ENCODE peak calls at places on chromosomes 11 and 22, in six cellular contexts. One of them, this sample, is unnamed.

GRCh38 chr22:44102121-44102520 is 78.0 kb downstream of the PARVB start:
- DNase-seq in MM.1S: no peak
- DNase-seq in brain microvascular endothelial cell: no peak
- DNase-seq in tibial artery: no peak
- DNase-seq in H1: no peak
- DNase-seq in fibroblast of lung: no peak
- DNase-seq in this sample: no peak

GRCh38 chr11:128905345-128906184 is 14.4 kb downstream of the KCNJ5 start:
- DNase-seq in fibroblast of lung: peak; percentile 56
- DNase-seq in H1: no peak
- DNase-seq in brain microvascular endothelial cell: no peak
- DNase-seq in MM.1S: peak; percentile 49
- DNase-seq in tibial artery: peak; percentile 57
- DNase-seq in this sample: no peak

GRCh38 chr11:73376168-73376802 is at the start of gene RELT:
- DNase-seq in fibroblast of lung: peak; percentile 87
- DNase-seq in MM.1S: peak; percentile 92
- DNase-seq in H1: peak; percentile 71
- DNase-seq in tibial artery: peak; percentile 92
- DNase-seq in brain microvascular endothelial cell: peak; percentile 76
- DNase-seq in this sample: peak; percentile 20

GRCh38 chr11:95152878-95153856 is 63.5 kb downstream of the ENDOD1 start:
- DNase-seq in MM.1S: peak; percentile 27
- DNase-seq in H1: no peak
- DNase-seq in tibial artery: no peak
- DNase-seq in brain microvascular endothelial cell: no peak
- DNase-seq in fibroblast of lung: no peak
- DNase-seq in this sample: no peak

GRCh38 chr11:1307998-1308744 is 1.3 kb downstream of the TOLLIP start:
- DNase-seq in tibial artery: no peak
- DNase-seq in fibroblast of lung: peak; percentile 15
- DNase-seq in MM.1S: no peak
- DNase-seq in H1: no peak
- DNase-seq in brain microvascular endothelial cell: no peak
- DNase-seq in this sample: no peak

GRCh38 chr11:22065472-22065871 is 127.4 kb upstream of the ANO5 start:
- DNase-seq in brain microvascular endothelial cell: no peak
- DNase-seq in tibial artery: no peak
- DNase-seq in fibroblast of lung: no peak
- DNase-seq in H1: no peak
- DNase-seq in MM.1S: no peak
- DNase-seq in this sample: no peak

GRCh38 chr11:113705871-113706654 is at the start of gene TMPRSS5:
- DNase-seq in fibroblast of lung: no peak
- DNase-seq in H1: no peak
- DNase-seq in MM.1S: no peak
- DNase-seq in tibial artery: no peak
- DNase-seq in brain microvascular endothelial cell: no peak
- DNase-seq in this sample: no peak

GRCh38 chr11:1052133-1053011 is 15.9 kb upstream of the MUC6 start:
- DNase-seq in H1: no peak
- DNase-seq in fibroblast of lung: no peak
- DNase-seq in MM.1S: no peak
- DNase-seq in brain microvascular endothelial cell: no peak
- DNase-seq in tibial artery: peak; percentile 61
- DNase-seq in this sample: no peak

GRCh38 chr11:118834428-118835028 is 43.6 kb upstream of the DDX6 start:
- DNase-seq in tibial artery: no peak
- DNase-seq in MM.1S: peak; percentile 48
- DNase-seq in fibroblast of lung: no peak
- DNase-seq in H1: no peak
- DNase-seq in brain microvascular endothelial cell: no peak
- DNase-seq in this sample: no peak

GRCh38 chr11:61911701-61912529 is 5.5 kb downstream of the RAB3IL1 start:
- DNase-seq in H1: no peak
- DNase-seq in fibroblast of lung: no peak
- DNase-seq in tibial artery: peak; percentile 61
- DNase-seq in MM.1S: no peak
- DNase-seq in brain microvascular endothelial cell: no peak
- DNase-seq in this sample: no peak

GRCh38 chr22:41524809-41525449 is 19.3 kb downstream of the POLR3H start:
- DNase-seq in fibroblast of lung: no peak
- DNase-seq in tibial artery: peak; percentile 81
- DNase-seq in brain microvascular endothelial cell: peak; percentile 37
- DNase-seq in H1: no peak
- DNase-seq in MM.1S: no peak
- DNase-seq in this sample: no peak

GRCh38 chr11:2468363-2469240 is 23.8 kb downstream of the KCNQ1 start:
- DNase-seq in H1: no peak
- DNase-seq in tibial artery: peak; percentile 32
- DNase-seq in brain microvascular endothelial cell: no peak
- DNase-seq in MM.1S: no peak
- DNase-seq in fibroblast of lung: no peak
- DNase-seq in this sample: no peak

GRCh38 chr11:18936002-18936673 is 3.1 kb downstream of the MRGPRX1 start:
- DNase-seq in MM.1S: no peak
- DNase-seq in brain microvascular endothelial cell: no peak
- DNase-seq in fibroblast of lung: no peak
- DNase-seq in H1: peak; percentile 5
- DNase-seq in tibial artery: no peak
- DNase-seq in this sample: no peak

GRCh38 chr11:86938900-86939880 is 16.0 kb downstream of the FZD4 start:
- DNase-seq in tibial artery: no peak
- DNase-seq in brain microvascular endothelial cell: no peak
- DNase-seq in fibroblast of lung: no peak
- DNase-seq in MM.1S: peak; percentile 41
- DNase-seq in H1: no peak
- DNase-seq in this sample: no peak

GRCh38 chr11:112225753-112226061 is 521 bp upstream of the PTS start:
- DNase-seq in tibial artery: no peak
- DNase-seq in brain microvascular endothelial cell: peak; percentile 77
- DNase-seq in fibroblast of lung: peak; percentile 74
- DNase-seq in MM.1S: no peak
- DNase-seq in H1: no peak
- DNase-seq in this sample: peak; percentile 46

GRCh38 chr11:75667268-75667830 is 1.5 kb downstream of the MAP6 start:
- DNase-seq in fibroblast of lung: peak; percentile 24
- DNase-seq in MM.1S: no peak
- DNase-seq in brain microvascular endothelial cell: no peak
- DNase-seq in H1: no peak
- DNase-seq in tibial artery: no peak
- DNase-seq in this sample: no peak

GRCh38 chr11:63869171-63869591 is 30.3 kb downstream of the MARK2 start:
- DNase-seq in fibroblast of lung: no peak
- DNase-seq in H1: no peak
- DNase-seq in MM.1S: no peak
- DNase-seq in tibial artery: no peak
- DNase-seq in brain microvascular endothelial cell: no peak
- DNase-seq in this sample: no peak
- TF ChIP-seq CTCF in fibroblast of lung: no peak
- TF ChIP-seq CTCF in H1: no peak
- TF ChIP-seq CTCF in MM.1S: no peak
- TF ChIP-seq CTCF in tibial artery: no peak
- TF ChIP-seq CTCF in brain microvascular endothelial cell: no peak
- TF ChIP-seq CTCF in this sample: no peak

GRCh38 chr22:30313527-30314385 is 13.0 kb downstream of the TBC1D10A start:
- DNase-seq in brain microvascular endothelial cell: no peak
- DNase-seq in fibroblast of lung: no peak
- DNase-seq in H1: no peak
- DNase-seq in MM.1S: no peak
- DNase-seq in tibial artery: no peak
- DNase-seq in this sample: no peak
- H3K27ac ChIP-seq in brain microvascular endothelial cell: no peak overlapping the region
- H3K27ac ChIP-seq in fibroblast of lung: no peak overlapping the region
- H3K27ac ChIP-seq in H1: no peak overlapping the region
- H3K27ac ChIP-seq in MM.1S: no peak overlapping the region
- H3K27ac ChIP-seq in tibial artery: peak overlapping the region; percentile 35
- H3K27ac ChIP-seq in this sample: peak overlapping the region; percentile 37

GRCh38 chr22:46061431-46062231 is 84.7 kb upstream of the WNT7B start:
- DNase-seq in brain microvascular endothelial cell: no peak
- DNase-seq in MM.1S: no peak
- DNase-seq in tibial artery: peak; percentile 67
- DNase-seq in H1: no peak
- DNase-seq in fibroblast of lung: no peak
- DNase-seq in this sample: no peak

GRCh38 chr22:46063861-46064235 is 86.5 kb upstream of the PPARA start:
- DNase-seq in tibial artery: peak; percentile 66
- DNase-seq in brain microvascular endothelial cell: no peak
- DNase-seq in H1: no peak
- DNase-seq in fibroblast of lung: peak; percentile 34
- DNase-seq in MM.1S: no peak
- DNase-seq in this sample: no peak

GRCh38 chr22:46061124-46061410 is 84.1 kb upstream of the WNT7B start:
- DNase-seq in MM.1S: no peak
- DNase-seq in fibroblast of lung: no peak
- DNase-seq in H1: no peak
- DNase-seq in brain microvascular endothelial cell: no peak
- DNase-seq in tibial artery: no peak
- DNase-seq in this sample: no peak

GRCh38 chr22:46062971-46063631 is 86.1 kb upstream of the WNT7B start:
- DNase-seq in H1: no peak
- DNase-seq in fibroblast of lung: peak; percentile 5
- DNase-seq in tibial artery: peak; percentile 59
- DNase-seq in MM.1S: no peak
- DNase-seq in brain microvascular endothelial cell: no peak
- DNase-seq in this sample: no peak

GRCh38 chr22:46062232-46062615 is 85.3 kb upstream of the WNT7B start:
- DNase-seq in brain microvascular endothelial cell: no peak
- DNase-seq in fibroblast of lung: peak; percentile 6
- DNase-seq in MM.1S: no peak
- DNase-seq in tibial artery: no peak
- DNase-seq in H1: no peak
- DNase-seq in this sample: no peak
- H3K27me3 ChIP-seq in brain microvascular endothelial cell: no peaks in the 10 kb centered on the region
- H3K27me3 ChIP-seq in fibroblast of lung: no peaks in the 10 kb centered on the region
- H3K27me3 ChIP-seq in MM.1S: no peaks in the 10 kb centered on the region
- H3K27me3 ChIP-seq in tibial artery: no peaks in the 10 kb centered on the region
- H3K27me3 ChIP-seq in H1: peaks cover 26% of the 10 kb centered on the region
- H3K27me3 ChIP-seq in this sample: no peaks in the 10 kb centered on the region

GRCh38 chr11:134045799-134046635 is 22.9 kb upstream of the JAM3 start:
- DNase-seq in MM.1S: no peak
- DNase-seq in H1: no peak
- DNase-seq in fibroblast of lung: peak; percentile 16
- DNase-seq in brain microvascular endothelial cell: no peak
- DNase-seq in tibial artery: peak; percentile 76
- DNase-seq in this sample: no peak
- TF ChIP-seq CTCF in MM.1S: no peak
- TF ChIP-seq CTCF in H1: peak; percentile 77
- TF ChIP-seq CTCF in fibroblast of lung: peak; percentile 45
- TF ChIP-seq CTCF in brain microvascular endothelial cell: peak; percentile 60
- TF ChIP-seq CTCF in tibial artery: peak; percentile 63
- TF ChIP-seq CTCF in this sample: peak; percentile 73